ENCODE peak calls at places on chromosomes 16 and 17, in six cellular contexts. D is CD8-positive, alpha-beta memory T cell; R is GM04504; J is CD4-positive, alpha-beta T cell; F is activated naive CD8-positive, alpha-beta T cell treated with anti-CD3 and anti-CD28 coated beads, Interleukin-2, amount 50 U/mL, for 16 hours; M is G401. H is an unnamed sample.

GRCh38 chr16:44655-45054 is 8.8 kb downstream of the POLR3K start:
- DNase-seq in J (no peak), F (no peak), R (no peak), D (no peak), M (no peak), H (no peak)

GRCh38 chr17:5541610-5542202 is 42.6 kb downstream of the NLRP1 start:
- DNase-seq in M (no peak), D (no peak), F (no peak), J (no peak), R (no peak), H (no peak)

GRCh38 chr17:44587339-44587738 is 30.1 kb downstream of the FZD2 start:
- DNase-seq in R (peak), J (no peak), F (no peak), M (peak), D (no peak), H (no peak)

GRCh38 chr17:43018932-43019331 is 3.3 kb downstream of the VAT1 start:
- DNase-seq in J (no peak), D (no peak), R (no peak), M (no peak), F (no peak), H (no peak)

GRCh38 chr17:37310940-37311339 is 64.8 kb upstream of the C17orf78 start:
- DNase-seq in R (peak), M (no peak), J (no peak), D (no peak), F (no peak), H (no peak)

GRCh38 chr17:79852748-79853147 is 13.5 kb upstream of the CBX4 start:
- DNase-seq in R (no peak), D (no peak), F (no peak), M (no peak), J (no peak), H (no peak)

GRCh38 chr17:43634681-43635125 is 27.0 kb downstream of the MEOX1 start:
- DNase-seq in R (no peak), M (no peak), D (no peak), J (no peak), F (no peak), H (no peak)

GRCh38 chr16:66354321-66354854 is 12.1 kb upstream of the CDH5 start:
- DNase-seq in M (no peak), R (no peak), J (no peak), F (no peak), D (no peak), H (no peak)

GRCh38 chr16:287298-287811 is 4.4 kb downstream of the PDIA2 start:
- DNase-seq in D (no peak), R (no peak), J (no peak), F (no peak), M (peak), H (no peak)

GRCh38 chr16:64089697-64090096 is 1032.2 kb downstream of the CDH11 start:
- DNase-seq in F (no peak), M (peak), R (no peak), J (no peak), D (no peak), H (no peak)

GRCh38 chr17:61503961-61504360 is 51.7 kb downstream of the TBX4 start:
- DNase-seq in J (no peak), F (no peak), D (no peak), R (no peak), M (no peak), H (no peak)

GRCh38 chr16:66309409-66309808 is 57.1 kb upstream of the CDH5 start:
- DNase-seq in J (no peak), R (no peak), F (no peak), D (no peak), M (no peak), H (no peak)

GRCh38 chr16:68782198-68783174 is 45.4 kb downstream of the CDH1 start:
- DNase-seq in D (no peak), M (no peak), F (no peak), R (no peak), J (no peak), H (no peak)